ENCODE peak calls at places on chromosome 9, in five cellular contexts. J, K, M, R and E are unnamed samples.

GRCh38 chr9:78893758-78894157 is 596.8 kb downstream of the PSAT1 start:
- DNase-seq in J (no peak), K (no peak), M (no peak), R (no peak), E (no peak)

GRCh38 chr9:114701971-114702370 is 20.0 kb upstream of the TEX48 start:
- DNase-seq in J (no peak), K (no peak), M (no peak), R (no peak), E (no peak)

GRCh38 chr9:72990397-72991182 is 37.7 kb upstream of the ALDH1A1 start:
- DNase-seq in J (no peak), K (no peak), M (no peak), R (no peak), E (no peak)

GRCh38 chr9:70901013-70901412 is 220.4 kb downstream of the TRPM3 start:
- DNase-seq in J (no peak), K (no peak), M (no peak), R (no peak), E (no peak)

GRCh38 chr9:123111427-123111826 is 78.0 kb downstream of the GPR21 start:
- DNase-seq in J (no peak), K (no peak), M (no peak), R (no peak), E (no peak)

GRCh38 chr9:16461231-16461840 is 409.1 kb downstream of the BNC2 start:
- DNase-seq in J (no peak), K (no peak), M (no peak), R (peak), E (peak)

GRCh38 chr9:124623966-124624734 is 117.0 kb upstream of the NR5A1 start:
- DNase-seq in J (no peak), K (no peak), M (no peak), R (peak), E (no peak)

GRCh38 chr9:71744754-71745521 is 23.4 kb downstream of the CEMIP2 start:
- DNase-seq in J (no peak), K (no peak), M (no peak), R (peak), E (no peak)

GRCh38 chr9:38443181-38443580 is 18.9 kb upstream of the IGFBPL1 start:
- DNase-seq in J (no peak), K (peak), M (no peak), R (peak), E (no peak)

GRCh38 chr9:116669296-116669695 is 17.8 kb upstream of the TRIM32 start:
- DNase-seq in J (no peak), K (no peak), M (no peak), R (peak), E (no peak)

GRCh38 chr9:126880947-126881332 is 20.5 kb downstream of the ZBTB34 start:
- DNase-seq in J (no peak), K (no peak), M (no peak), R (no peak), E (no peak)

GRCh38 chr9:134372621-134373267 is 46.5 kb downstream of the RXRA start:
- DNase-seq in J (no peak), K (no peak), M (no peak), R (peak), E (no peak)

GRCh38 chr9:93081931-93082330 is 14.1 kb upstream of the CARD19 start:
- DNase-seq in J (no peak), K (peak), M (no peak), R (peak), E (no peak)

GRCh38 chr9:21141427-21141882 is at the start of gene IFNW1:
- DNase-seq in J (no peak), K (no peak), M (no peak), R (no peak), E (no peak)

GRCh38 chr9:128683340-128684064 is 5.5 kb upstream of the SET start:
- DNase-seq in J (peak), K (peak), M (peak), R (peak), E (peak)
- H2BK5ac ChIP-seq in J (no peak), K (no peak), M (peak), R (peak), E (peak)

GRCh38 chr9:98915599-98915998 is 28.1 kb upstream of the COL15A1 start:
- DNase-seq in J (no peak), K (no peak), M (no peak), R (no peak), E (no peak)
- H2BK12ac ChIP-seq in J (no peak), K (no peak), M (no peak), R (no peak), E (no peak)

GRCh38 chr9:130862217-130862616 is 27.2 kb downstream of the ABL1 start:
- DNase-seq in J (no peak), K (no peak), M (no peak), R (no peak), E (no peak)

GRCh38 chr9:130862747-130863146 is 27.7 kb downstream of the ABL1 start:
- DNase-seq in J (no peak), K (no peak), M (no peak), R (no peak), E (no peak)

GRCh38 chr9:130858734-130859705 is 24.0 kb downstream of the ABL1 start:
- DNase-seq in J (no peak), K (peak), M (no peak), R (no peak), E (no peak)

GRCh38 chr9:130861372-130862180 is 26.5 kb downstream of the ABL1 start:
- DNase-seq in J (no peak), K (no peak), M (no peak), R (no peak), E (no peak)

GRCh38 chr9:130860458-130861316 is 25.6 kb downstream of the ABL1 start:
- DNase-seq in J (no peak), K (peak), M (no peak), R (peak), E (no peak)
- H2BK5ac ChIP-seq in J (no peak), K (peak), M (peak), R (no peak), E (no peak)

DNA sequence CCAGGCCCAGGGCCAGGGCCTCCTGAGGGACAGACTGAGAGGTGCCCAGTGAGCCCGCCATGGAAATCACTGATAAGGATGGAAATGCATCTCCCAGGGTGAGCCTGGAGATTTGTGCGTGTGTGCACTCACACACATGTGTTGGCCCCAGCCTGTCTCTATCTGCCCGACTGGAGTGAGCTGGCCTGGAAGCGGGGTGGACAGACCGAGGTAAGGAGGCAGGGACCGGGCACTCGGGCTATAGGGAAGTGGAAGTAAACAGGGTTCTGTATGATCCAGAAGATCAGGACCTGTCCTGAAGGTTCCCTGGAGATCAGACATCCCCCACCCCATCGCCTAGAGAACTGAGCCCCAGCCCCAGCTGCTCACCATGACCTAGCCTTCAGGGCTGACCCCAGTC is 17.4 kb downstream of the GFI1B start:
- DNase-seq in J (no peak), K (no peak), M (no peak), R (no peak), E (no peak)
- H2BK12ac ChIP-seq in J (no peak), K (no peak), M (no peak), R (no peak), E (no peak)